ENCODE peak calls at places on chromosomes 13 and 19, in seven cellular contexts. M is activated naive CD4-positive, alpha-beta T cell; L is fibroblast of pulmonary artery; G is effector CD4-positive, alpha-beta T cell; I is IMR-90; E is EL; P is endothelial cell of umbilical vein. H is an unnamed sample.

GRCh38 chr13:95115525-95115924 is 185.7 kb downstream of the ABCC4 start:
- DNase-seq in M (no peak), L (peak; percentile 9), G (no peak), I (no peak), E (no peak), P (no peak), H (no peak)

GRCh38 chr13:110134801-110135200 is 172.2 kb downstream of the COL4A1 start:
- DNase-seq in M (no peak), L (peak; percentile 30), G (no peak), I (no peak), E (no peak), P (no peak), H (no peak)

GRCh38 chr19:32318884-32319520 is 26.4 kb upstream of the ZNF507 start:
- DNase-seq in M (no peak), L (peak; percentile 13), G (no peak), I (no peak), E (peak; percentile 4), P (no peak), H (no peak)

GRCh38 chr19:7418575-7418974 is 69.8 kb downstream of the ARHGEF18 start:
- DNase-seq in M (no peak), L (no peak), G (no peak), I (no peak), E (no peak), P (no peak), H (no peak)

GRCh38 chr19:48745208-48745995 is 1.3 kb downstream of the IZUMO1 start:
- DNase-seq in M (peak; percentile 14), L (peak; percentile 72), G (peak; percentile 45), I (peak; percentile 57), E (peak; percentile 77), P (peak; percentile 56), H (no peak)

GRCh38 chr13:58953638-58954037 is 1210.1 kb downstream of the DIAPH3 start:
- DNase-seq in M (no peak), L (no peak), G (no peak), I (no peak), E (no peak), P (no peak), H (no peak)

GRCh38 chr13:77516342-77516789 is 19.1 kb upstream of the SCEL start:
- DNase-seq in M (no peak), L (peak; percentile 53), G (no peak), I (peak; percentile 44), E (peak; percentile 28), P (peak; percentile 70), H (no peak)

GRCh38 chr19:3024509-3024869 is 4.6 kb downstream of the TLE2 start:
- DNase-seq in M (no peak), L (no peak), G (no peak), I (no peak), E (no peak), P (no peak), H (no peak)

GRCh38 chr13:48334534-48335127 is 31.1 kb downstream of the RB1 start:
- DNase-seq in M (no peak), L (peak; percentile 64), G (no peak), I (peak; percentile 45), E (peak; percentile 25), P (peak; percentile 71), H (no peak)

GRCh38 chr19:5354403-5354802 is 13.8 kb upstream of the PTPRS start:
- DNase-seq in M (no peak), L (peak; percentile 11), G (no peak), I (no peak), E (peak; percentile 25), P (no peak), H (no peak)

GRCh38 chr13:108269601-108270328 is at the start of gene TNFSF13B:
- DNase-seq in M (peak; percentile 17), L (peak; percentile 53), G (peak; percentile 13), I (peak; percentile 40), E (peak; percentile 19), P (peak; percentile 18), H (peak; percentile 10)

GRCh38 chr19:19672816-19673215 is 4.2 kb downstream of the ZNF101 start:
- DNase-seq in M (no peak), L (no peak), G (no peak), I (no peak), E (peak; percentile 24), P (no peak), H (no peak)

GRCh38 chr19:53504903-53505302 is 33.0 kb upstream of the ZNF331 start:
- DNase-seq in M (no peak), L (no peak), G (no peak), I (no peak), E (no peak), P (no peak), H (no peak)

GRCh38 chr13:26440111-26440510 is 117.4 kb upstream of the WASF3 start:
- DNase-seq in M (no peak), L (no peak), G (no peak), I (peak; percentile 33), E (peak; percentile 33), P (no peak), H (no peak)

GRCh38 chr19:15304140-15304705 is 28.1 kb downstream of the BRD4 start:
- DNase-seq in M (no peak), L (no peak), G (no peak), I (no peak), E (peak; percentile 36), P (no peak), H (no peak)

GRCh38 chr13:100234006-100234405 is 145.1 kb downstream of the PCCA start:
- DNase-seq in M (no peak), L (no peak), G (no peak), I (no peak), E (no peak), P (peak; percentile 34), H (no peak)

GRCh38 chr13:73274147-73274546 is 215.3 kb downstream of the KLF5 start:
- DNase-seq in M (no peak), L (peak; percentile 5), G (no peak), I (peak; percentile 27), E (peak; percentile 69), P (no peak), H (no peak)

GRCh38 chr13:95656386-95657015 is 12.0 kb upstream of the DZIP1 start:
- DNase-seq in M (no peak), L (peak; percentile 13), G (no peak), I (no peak), E (no peak), P (no peak), H (no peak)

GRCh38 chr13:81275666-81276258 is 934.8 kb upstream of the SPRY2 start:
- DNase-seq in M (no peak), L (no peak), G (no peak), I (no peak), E (no peak), P (no peak), H (no peak)

GRCh38 chr19:40805258-40805868 is 6.4 kb downstream of the EGLN2 start:
- DNase-seq in M (peak; percentile 23), L (no peak), G (peak; percentile 24), I (no peak), E (no peak), P (no peak), H (no peak)

GRCh38 chr19:11598103-11598483 is 810 bp downstream of the ZNF627 start:
- DNase-seq in M (no peak), L (peak; percentile 42), G (no peak), I (no peak), E (no peak), P (no peak), H (no peak)

GRCh38 chr19:39915101-39915847 is 19.2 kb downstream of the FCGBP start:
- DNase-seq in M (no peak), L (no peak), G (no peak), I (no peak), E (no peak), P (no peak), H (no peak)

H was measured in stimulated activated CD8-positive, alpha-beta memory T cell treated with anti-CD3 and anti-CD28 coated beads, Interleukin-4, amount 100 ng/mL, for 4 hours.